ENCODE peak calls at places on chromosomes 6 and 20, in nine cellular contexts. One of them, this sample, is unnamed.

GRCh38 chr6:56649053-56649769 is 6.5 kb upstream of the DST start:
- DNase-seq in head of caudate nucleus: no peak
- DNase-seq in stimulated activated CD4-positive, alpha-beta T cell treated with anti-CD3 and anti-CD28 coated beads, Interleukin-2, amount 100 ng/mL, for 24 hours: no peak
- DNase-seq in fibroblast of lung: peak
- DNase-seq in hypothalamus: no peak
- DNase-seq in BJ: no peak
- DNase-seq in T-cell: no peak
- DNase-seq in H1: no peak
- DNase-seq in KG1: no peak
- DNase-seq in this sample: no peak

GRCh38 chr6:34241351-34242215 is 4.9 kb downstream of the HMGA1 start:
- DNase-seq in head of caudate nucleus: no peak
- DNase-seq in stimulated activated CD4-positive, alpha-beta T cell treated with anti-CD3 and anti-CD28 coated beads, Interleukin-2, amount 100 ng/mL, for 24 hours: no peak
- DNase-seq in fibroblast of lung: no peak
- DNase-seq in hypothalamus: no peak
- DNase-seq in BJ: no peak
- DNase-seq in T-cell: no peak
- DNase-seq in H1: no peak
- DNase-seq in KG1: no peak
- DNase-seq in this sample: no peak

GRCh38 chr20:32685541-32686529 is 12.1 kb upstream of the C20orf203 start:
- DNase-seq in head of caudate nucleus: no peak
- DNase-seq in stimulated activated CD4-positive, alpha-beta T cell treated with anti-CD3 and anti-CD28 coated beads, Interleukin-2, amount 100 ng/mL, for 24 hours: no peak
- DNase-seq in fibroblast of lung: peak
- DNase-seq in hypothalamus: no peak
- DNase-seq in BJ: peak
- DNase-seq in T-cell: no peak
- DNase-seq in H1: no peak
- DNase-seq in KG1: peak
- DNase-seq in this sample: no peak

GRCh38 chr6:99348823-99349619 is 453 bp downstream of the FAXC start:
- DNase-seq in head of caudate nucleus: no peak
- DNase-seq in stimulated activated CD4-positive, alpha-beta T cell treated with anti-CD3 and anti-CD28 coated beads, Interleukin-2, amount 100 ng/mL, for 24 hours: peak
- DNase-seq in fibroblast of lung: no peak
- DNase-seq in hypothalamus: peak
- DNase-seq in BJ: no peak
- DNase-seq in T-cell: no peak
- DNase-seq in H1: peak
- DNase-seq in KG1: no peak
- DNase-seq in this sample: no peak

GRCh38 chr6:37381579-37381978 is 27.8 kb downstream of the RNF8 start:
- DNase-seq in head of caudate nucleus: no peak
- DNase-seq in stimulated activated CD4-positive, alpha-beta T cell treated with anti-CD3 and anti-CD28 coated beads, Interleukin-2, amount 100 ng/mL, for 24 hours: no peak
- DNase-seq in fibroblast of lung: peak
- DNase-seq in hypothalamus: no peak
- DNase-seq in BJ: peak
- DNase-seq in T-cell: no peak
- DNase-seq in H1: peak
- DNase-seq in KG1: no peak
- DNase-seq in this sample: no peak

GRCh38 chr20:62175711-62176110 is 7.1 kb upstream of the MTG2 start:
- DNase-seq in head of caudate nucleus: no peak
- DNase-seq in stimulated activated CD4-positive, alpha-beta T cell treated with anti-CD3 and anti-CD28 coated beads, Interleukin-2, amount 100 ng/mL, for 24 hours: no peak
- DNase-seq in fibroblast of lung: no peak
- DNase-seq in hypothalamus: no peak
- DNase-seq in BJ: no peak
- DNase-seq in T-cell: no peak
- DNase-seq in H1: no peak
- DNase-seq in KG1: no peak
- DNase-seq in this sample: no peak

GRCh38 chr20:62043131-62043914 is 22.4 kb downstream of the TAF4 start:
- DNase-seq in head of caudate nucleus: no peak
- DNase-seq in stimulated activated CD4-positive, alpha-beta T cell treated with anti-CD3 and anti-CD28 coated beads, Interleukin-2, amount 100 ng/mL, for 24 hours: no peak
- DNase-seq in fibroblast of lung: peak
- DNase-seq in hypothalamus: no peak
- DNase-seq in BJ: no peak
- DNase-seq in T-cell: no peak
- DNase-seq in H1: no peak
- DNase-seq in KG1: no peak
- DNase-seq in this sample: no peak

GRCh38 chr6:84172080-84172479 is 55.4 kb downstream of the CEP162 start:
- DNase-seq in head of caudate nucleus: no peak
- DNase-seq in stimulated activated CD4-positive, alpha-beta T cell treated with anti-CD3 and anti-CD28 coated beads, Interleukin-2, amount 100 ng/mL, for 24 hours: no peak
- DNase-seq in fibroblast of lung: no peak
- DNase-seq in hypothalamus: no peak
- DNase-seq in BJ: no peak
- DNase-seq in T-cell: no peak
- DNase-seq in H1: no peak
- DNase-seq in KG1: no peak
- DNase-seq in this sample: no peak

GRCh38 chr6:33613146-33613793 is 7.9 kb upstream of the ITPR3 start:
- DNase-seq in head of caudate nucleus: no peak
- DNase-seq in stimulated activated CD4-positive, alpha-beta T cell treated with anti-CD3 and anti-CD28 coated beads, Interleukin-2, amount 100 ng/mL, for 24 hours: no peak
- DNase-seq in fibroblast of lung: peak
- DNase-seq in hypothalamus: no peak
- DNase-seq in BJ: no peak
- DNase-seq in T-cell: no peak
- DNase-seq in H1: no peak
- DNase-seq in KG1: no peak
- DNase-seq in this sample: no peak

GRCh38 chr6:84908304-84908904 is 144.0 kb upstream of the TBX18 start:
- DNase-seq in head of caudate nucleus: no peak
- DNase-seq in stimulated activated CD4-positive, alpha-beta T cell treated with anti-CD3 and anti-CD28 coated beads, Interleukin-2, amount 100 ng/mL, for 24 hours: no peak
- DNase-seq in fibroblast of lung: no peak
- DNase-seq in hypothalamus: no peak
- DNase-seq in BJ: no peak
- DNase-seq in T-cell: no peak
- DNase-seq in H1: no peak
- DNase-seq in KG1: no peak
- DNase-seq in this sample: no peak

GRCh38 chr6:2634151-2634964 is 116.4 kb downstream of the MYLK4 start:
- DNase-seq in head of caudate nucleus: peak
- DNase-seq in stimulated activated CD4-positive, alpha-beta T cell treated with anti-CD3 and anti-CD28 coated beads, Interleukin-2, amount 100 ng/mL, for 24 hours: peak
- DNase-seq in fibroblast of lung: peak
- DNase-seq in hypothalamus: peak
- DNase-seq in BJ: peak
- DNase-seq in T-cell: peak
- DNase-seq in H1: peak
- DNase-seq in KG1: peak
- DNase-seq in this sample: peak

GRCh38 chr6:13413906-13414555 is 73.4 kb downstream of the GFOD1 start:
- DNase-seq in head of caudate nucleus: peak
- DNase-seq in stimulated activated CD4-positive, alpha-beta T cell treated with anti-CD3 and anti-CD28 coated beads, Interleukin-2, amount 100 ng/mL, for 24 hours: peak
- DNase-seq in fibroblast of lung: peak
- DNase-seq in hypothalamus: peak
- DNase-seq in BJ: no peak
- DNase-seq in T-cell: no peak
- DNase-seq in H1: no peak
- DNase-seq in KG1: no peak
- DNase-seq in this sample: no peak

GRCh38 chr6:109458774-109459531 is 3.4 kb upstream of the MICAL1 start:
- DNase-seq in head of caudate nucleus: no peak
- DNase-seq in stimulated activated CD4-positive, alpha-beta T cell treated with anti-CD3 and anti-CD28 coated beads, Interleukin-2, amount 100 ng/mL, for 24 hours: no peak
- DNase-seq in fibroblast of lung: no peak
- DNase-seq in hypothalamus: no peak
- DNase-seq in BJ: no peak
- DNase-seq in T-cell: no peak
- DNase-seq in H1: no peak
- DNase-seq in KG1: no peak
- DNase-seq in this sample: no peak

GRCh38 chr6:153503810-153504209 is 372.7 kb upstream of the RGS17 start:
- DNase-seq in head of caudate nucleus: no peak
- DNase-seq in stimulated activated CD4-positive, alpha-beta T cell treated with anti-CD3 and anti-CD28 coated beads, Interleukin-2, amount 100 ng/mL, for 24 hours: no peak
- DNase-seq in fibroblast of lung: no peak
- DNase-seq in hypothalamus: no peak
- DNase-seq in BJ: no peak
- DNase-seq in T-cell: no peak
- DNase-seq in H1: peak
- DNase-seq in KG1: no peak
- DNase-seq in this sample: no peak

GRCh38 chr6:25462235-25462897 is 183.2 kb downstream of the CARMIL1 start:
- DNase-seq in head of caudate nucleus: no peak
- DNase-seq in stimulated activated CD4-positive, alpha-beta T cell treated with anti-CD3 and anti-CD28 coated beads, Interleukin-2, amount 100 ng/mL, for 24 hours: no peak
- DNase-seq in fibroblast of lung: no peak
- DNase-seq in hypothalamus: no peak
- DNase-seq in BJ: no peak
- DNase-seq in T-cell: no peak
- DNase-seq in H1: no peak
- DNase-seq in KG1: no peak
- DNase-seq in this sample: no peak

GRCh38 chr6:18431581-18431980 is 44.4 kb downstream of the RNF144B start:
- DNase-seq in head of caudate nucleus: no peak
- DNase-seq in stimulated activated CD4-positive, alpha-beta T cell treated with anti-CD3 and anti-CD28 coated beads, Interleukin-2, amount 100 ng/mL, for 24 hours: no peak
- DNase-seq in fibroblast of lung: no peak
- DNase-seq in hypothalamus: no peak
- DNase-seq in BJ: no peak
- DNase-seq in T-cell: no peak
- DNase-seq in H1: no peak
- DNase-seq in KG1: no peak
- DNase-seq in this sample: no peak

GRCh38 chr20:34562643-34563042 is 4.1 kb downstream of the MAP1LC3A start:
- DNase-seq in head of caudate nucleus: no peak
- DNase-seq in stimulated activated CD4-positive, alpha-beta T cell treated with anti-CD3 and anti-CD28 coated beads, Interleukin-2, amount 100 ng/mL, for 24 hours: no peak
- DNase-seq in fibroblast of lung: peak
- DNase-seq in hypothalamus: peak
- DNase-seq in BJ: no peak
- DNase-seq in T-cell: no peak
- DNase-seq in H1: peak
- DNase-seq in KG1: no peak
- DNase-seq in this sample: no peak

GRCh38 chr6:111581957-111582356 is 23.7 kb downstream of the TRAF3IP2 start:
- DNase-seq in head of caudate nucleus: no peak
- DNase-seq in stimulated activated CD4-positive, alpha-beta T cell treated with anti-CD3 and anti-CD28 coated beads, Interleukin-2, amount 100 ng/mL, for 24 hours: no peak
- DNase-seq in fibroblast of lung: no peak
- DNase-seq in hypothalamus: no peak
- DNase-seq in BJ: no peak
- DNase-seq in T-cell: no peak
- DNase-seq in H1: no peak
- DNase-seq in KG1: no peak
- DNase-seq in this sample: no peak

This sample was measured in CMK.